ENCODE peak calls at places on chromosomes 3 and 15, in eight cellular contexts. I, R, Q, V, G, Z, P and N are unnamed samples.
A peak's percentile ranks its signal among the peaks of the same experiment; 100 is the strongest.

GRCh38 chr3:85939026-85939616 is 980.3 kb downstream of the CADM2 start:
- DNase-seq in P (no peak), R (no peak), Z (peak; percentile 81), Q (peak; percentile 86), G (peak; percentile 74), V (no peak), I (peak; percentile 46), N (peak; percentile 70)

GRCh38 chr3:41522620-41523019 is 323.3 kb downstream of the CTNNB1 start:
- DNase-seq in V (no peak), Q (no peak), P (no peak), I (no peak), Z (no peak), G (no peak), R (no peak), N (no peak)

GRCh38 chr3:114370537-114371174 is 76.8 kb downstream of the TIGIT start:
- DNase-seq in G (no peak), I (no peak), R (no peak), V (no peak), P (no peak), Z (no peak), Q (no peak), N (no peak)

GRCh38 chr3:51681453-51681852 is 10.4 kb downstream of the TEX264 start:
- DNase-seq in G (no peak), Q (no peak), I (no peak), Z (no peak), R (no peak), P (no peak), V (no peak), N (no peak)

GRCh38 chr3:186413615-186414415 is 51.8 kb upstream of the DGKG start:
- DNase-seq in R (no peak), V (peak; percentile 2), P (no peak), Q (no peak), G (no peak), Z (peak; percentile 92), I (peak; percentile 15), N (no peak)

GRCh38 chr3:11370961-11371360 is 98.8 kb downstream of the ATG7 start:
- DNase-seq in I (no peak), Z (no peak), Q (no peak), G (no peak), R (no peak), V (no peak), P (no peak), N (no peak)

GRCh38 chr15:70324001-70324974 is 226.6 kb upstream of the TLE3 start:
- DNase-seq in R (no peak), G (no peak), Z (no peak), Q (peak; percentile 52), P (no peak), I (peak; percentile 43), V (peak; percentile 53), N (no peak)

GRCh38 chr3:57783186-57784088 is 27.3 kb downstream of the SLMAP start:
- DNase-seq in R (no peak), Q (no peak), I (no peak), G (no peak), Z (no peak), P (no peak), V (peak; percentile 74), N (no peak)

GRCh38 chr3:33250712-33251111 is 26.5 kb upstream of the FBXL2 start:
- DNase-seq in Z (no peak), G (peak; percentile 1), P (no peak), Q (no peak), R (no peak), I (peak; percentile 65), V (peak; percentile 2), N (no peak)

GRCh38 chr3:153052096-153052460 is 109.9 kb upstream of the RAP2B start:
- DNase-seq in I (peak; percentile 98), R (no peak), V (peak; percentile 93), G (peak; percentile 70), Q (no peak), Z (no peak), P (no peak), N (no peak)

GRCh38 chr3:80734955-80735354 is 967.2 kb upstream of the ROBO1 start:
- DNase-seq in R (no peak), Q (no peak), P (no peak), Z (no peak), I (no peak), V (no peak), G (no peak), N (no peak)

GRCh38 chr15:27222479-27222878 is 251.5 kb downstream of the GABRG3 start:
- DNase-seq in R (no peak), Z (no peak), G (no peak), V (peak; percentile 27), Q (no peak), I (peak; percentile 94), P (no peak), N (no peak)

GRCh38 chr3:72665701-72666443 is 182.4 kb downstream of the SHQ1 start:
- DNase-seq in Q (no peak), I (no peak), G (no peak), V (no peak), Z (no peak), R (peak; percentile 35), P (peak; percentile 27), N (no peak)

GRCh38 chr3:84836961-84837360 is 121.8 kb upstream of the CADM2 start:
- DNase-seq in V (no peak), P (no peak), R (no peak), Z (peak; percentile 96), Q (peak; percentile 88), G (peak; percentile 2), I (no peak), N (peak; percentile 66)

GRCh38 chr3:62019906-62020305 is 353.4 kb downstream of the FEZF2 start:
- DNase-seq in V (no peak), G (no peak), I (no peak), Q (no peak), Z (no peak), P (no peak), R (no peak), N (no peak)

GRCh38 chr3:115081444-115081843 is 65.6 kb downstream of the ZBTB20 start:
- DNase-seq in P (no peak), Q (no peak), R (no peak), Z (no peak), I (no peak), G (no peak), V (no peak), N (no peak)